ENCODE peak calls at places on chromosomes 1 and 21, in ten cellular contexts. H, S, P, O, U, K, N, M, Q and D are unnamed samples.

GRCh38 chr1:60367522-60367921 is 294.0 kb upstream of the C1orf87 start:
- DNase-seq in U (no peak), K (no peak), O (no peak), P (no peak), N (no peak), S (no peak), H (no peak), M (no peak), Q (no peak), D (no peak)

GRCh38 chr21:36156339-36156814 is 247 bp upstream of the DOP1B start:
- DNase-seq in S (peak; percentile 97), U (peak; percentile 99), Q (peak; percentile 100), H (peak; percentile 97), M (peak; percentile 94), O (peak; percentile 99), K (peak; percentile 99), N (peak; percentile 100), P (peak; percentile 99), D (peak; percentile 100)

GRCh38 chr21:31117046-31117916 is 79.0 kb upstream of the KRTAP19-8 start:
- DNase-seq in U (peak; percentile 57), M (peak; percentile 81), N (no peak), O (peak; percentile 81), K (peak; percentile 92), P (no peak), Q (no peak), S (no peak), H (peak; percentile 28), D (no peak)

GRCh38 chr1:226166341-226166740 is 20.2 kb downstream of the ACBD3 start:
- DNase-seq in M (no peak), N (no peak), U (no peak), H (no peak), S (no peak), Q (no peak), K (no peak), O (no peak), P (no peak), D (no peak)

GRCh38 chr1:145706282-145706681 is 886 bp downstream of the PDZK1 start:
- DNase-seq in O (no peak), M (peak; percentile 77), H (peak; percentile 83), Q (peak; percentile 24), K (peak; percentile 43), P (no peak), S (no peak), U (peak; percentile 90), N (no peak), D (no peak)

GRCh38 chr1:165949335-165950130 is 122.1 kb downstream of the UCK2 start:
- DNase-seq in H (peak; percentile 7), M (no peak), K (peak; percentile 32), P (no peak), U (peak; percentile 41), N (no peak), S (no peak), O (no peak), Q (no peak), D (no peak)

GRCh38 chr1:46041551-46041950 is 90.9 kb downstream of the PIK3R3 start:
- DNase-seq in S (no peak), Q (no peak), U (no peak), P (no peak), H (no peak), K (no peak), N (no peak), O (no peak), M (no peak), D (no peak)

GRCh38 chr21:30194701-30195299 is 21.1 kb downstream of the CLDN8 start:
- DNase-seq in H (no peak), P (no peak), U (no peak), N (no peak), Q (no peak), O (peak; percentile 15), M (peak; percentile 24), K (peak; percentile 2), S (peak; percentile 57), D (no peak)

GRCh38 chr1:230515451-230516145 is 89.5 kb upstream of the PGBD5 start:
- DNase-seq in H (no peak), P (no peak), O (no peak), M (no peak), K (no peak), Q (no peak), U (no peak), S (no peak), N (no peak), D (no peak)

GRCh38 chr1:65174585-65174984 is 26.6 kb downstream of the AK4 start:
- DNase-seq in H (peak; percentile 74), M (peak; percentile 97), P (peak; percentile 71), U (peak; percentile 94), S (peak; percentile 63), Q (no peak), N (no peak), K (peak; percentile 95), O (peak; percentile 96), D (no peak)

GRCh38 chr21:42495765-42496119 is 282 bp downstream of the RSPH1 start:
- DNase-seq in M (no peak), P (no peak), N (no peak), O (peak; percentile 14), K (peak; percentile 13), U (peak; percentile 25), H (no peak), Q (no peak), S (peak; percentile 70), D (no peak)

GRCh38 chr1:226097866-226098625 is 35.5 kb downstream of the H3-3A start:
- DNase-seq in O (peak; percentile 29), K (peak; percentile 48), M (peak; percentile 65), S (no peak), H (no peak), U (peak; percentile 59), Q (peak; percentile 72), N (no peak), P (no peak), D (no peak)

GRCh38 chr1:160682983-160683886 is 28.4 kb downstream of the CD48 start:
- DNase-seq in O (no peak), H (no peak), P (no peak), Q (no peak), M (no peak), N (no peak), K (no peak), U (peak; percentile 16), S (no peak), D (no peak)

GRCh38 chr1:56555448-56555847 is 23.9 kb downstream of the PLPP3 start:
- DNase-seq in N (no peak), S (no peak), M (no peak), K (no peak), H (no peak), U (no peak), Q (no peak), O (no peak), P (no peak), D (no peak)

GRCh38 chr1:109636201-109636952 is 16.7 kb downstream of the AMPD2 start:
- DNase-seq in M (peak; percentile 51), H (peak; percentile 70), P (no peak), N (no peak), K (peak; percentile 83), O (peak; percentile 47), S (peak; percentile 38), Q (no peak), U (peak; percentile 74), D (no peak)

GRCh38 chr1:10939654-10940450 is 72.6 kb upstream of the TARDBP start:
- DNase-seq in O (peak; percentile 27), U (peak; percentile 21), S (no peak), Q (no peak), P (no peak), K (no peak), M (no peak), N (no peak), H (no peak), D (no peak)

GRCh38 chr1:22190731-22191130 is 47.8 kb upstream of the WNT4 start:
- DNase-seq in U (no peak), K (no peak), O (no peak), Q (no peak), N (no peak), P (no peak), H (no peak), M (no peak), S (no peak), D (no peak)

GRCh38 chr1:43449708-43450069 is 4.0 kb downstream of the HYI start:
- DNase-seq in P (no peak), H (no peak), Q (no peak), U (no peak), O (no peak), K (no peak), M (no peak), S (no peak), N (no peak), D (no peak)

GRCh38 chr1:228990906-228991569 is 255.8 kb downstream of the RHOU start:
- DNase-seq in N (no peak), M (no peak), S (no peak), U (no peak), H (no peak), O (no peak), P (no peak), Q (no peak), K (no peak), D (no peak)

GRCh38 chr1:37134599-37134998 is 100.3 kb upstream of the GRIK3 start:
- DNase-seq in M (no peak), P (no peak), O (no peak), N (no peak), S (no peak), K (no peak), H (no peak), Q (no peak), U (no peak), D (no peak)

GRCh38 chr21:39863111-39863510 is 4.1 kb upstream of the PCP4 start:
- DNase-seq in O (no peak), U (no peak), M (peak; percentile 70), K (no peak), Q (no peak), P (no peak), H (no peak), N (no peak), S (peak; percentile 41), D (no peak)

GRCh38 chr1:228413241-228414010 is 3.2 kb downstream of the TRIM17 start:
- DNase-seq in U (no peak), Q (no peak), M (no peak), P (no peak), S (no peak), K (no peak), H (no peak), O (no peak), N (no peak), D (no peak)